ENCODE peak calls at places on chromosome 6, in five cellular contexts. R is fibroblast of lung, H is PC-9, S is lower lobe of right lung, E is A673. G is an unnamed sample.

GRCh38 chr6:1384549-1385128 is 4.7 kb upstream of the FOXF2 start:
- DNase-seq in R (no peak), H (no peak), S (no peak), E (no peak), G (no peak)

GRCh38 chr6:4774715-4775590 is 1.3 kb upstream of the CDYL start:
- DNase-seq in R (peak), H (no peak), S (peak), E (no peak), G (no peak)

GRCh38 chr6:21115111-21115510 is 478.4 kb upstream of the SOX4 start:
- DNase-seq in R (peak), H (no peak), S (no peak), E (peak), G (no peak)

GRCh38 chr6:164108092-164108491 is 693.6 kb downstream of the QKI start:
- DNase-seq in R (peak), H (no peak), S (no peak), E (no peak), G (no peak)

GRCh38 chr6:17281497-17282481 is 628 bp downstream of the RBM24 start:
- DNase-seq in R (peak), H (no peak), S (no peak), E (no peak), G (no peak)

GRCh38 chr6:38262609-38263008 is 377.1 kb downstream of the BTBD9 start:
- DNase-seq in R (peak), H (peak), S (no peak), E (no peak), G (peak)

GRCh38 chr6:81814365-81815109 is 62.1 kb upstream of the TENT5A start:
- DNase-seq in R (peak), H (peak), S (no peak), E (no peak), G (peak)

GRCh38 chr6:20118877-20119276 is 93.4 kb downstream of the MBOAT1 start:
- DNase-seq in R (no peak), H (no peak), S (no peak), E (no peak), G (no peak)

GRCh38 chr6:47741807-47742206 is 40.0 kb upstream of the OPN5 start:
- DNase-seq in R (peak), H (peak), S (no peak), E (peak), G (peak)

GRCh38 chr6:157518399-157519250 is 137.6 kb downstream of the ZDHHC14 start:
- DNase-seq in R (no peak), H (no peak), S (no peak), E (no peak), G (no peak)

GRCh38 chr6:34973547-34974248 is 84.6 kb downstream of the ANKS1A start:
- DNase-seq in R (no peak), H (no peak), S (no peak), E (peak), G (no peak)

GRCh38 chr6:147158881-147159280 is 45.3 kb upstream of the STXBP5 start:
- DNase-seq in R (no peak), H (no peak), S (no peak), E (no peak), G (no peak)

GRCh38 chr6:66029391-66029790 is 322.4 kb upstream of the EYS start:
- DNase-seq in R (no peak), H (no peak), S (no peak), E (no peak), G (no peak)

GRCh38 chr6:169172435-169172834 is 81.2 kb downstream of the THBS2 start:
- DNase-seq in R (peak), H (no peak), S (no peak), E (no peak), G (peak)

GRCh38 chr6:21104288-21104687 is 489.3 kb upstream of the SOX4 start:
- DNase-seq in R (no peak), H (no peak), S (no peak), E (no peak), G (no peak)

GRCh38 chr6:159065091-159065490 is 20.3 kb upstream of the TAGAP start:
- DNase-seq in R (no peak), H (no peak), S (no peak), E (no peak), G (no peak)

GRCh38 chr6:67493682-67494081 is 1141.4 kb upstream of the ADGRB3 start:
- DNase-seq in R (no peak), H (no peak), S (no peak), E (no peak), G (no peak)

GRCh38 chr6:15763827-15764226 is 101.0 kb upstream of the DTNBP1 start:
- DNase-seq in R (peak), H (no peak), S (no peak), E (no peak), G (no peak)

GRCh38 chr6:154721460-154721859 is 11.8 kb upstream of the SCAF8 start:
- DNase-seq in R (peak), H (peak), S (no peak), E (no peak), G (peak)

GRCh38 chr6:45881705-45882435 is 133.8 kb downstream of the CLIC5 start:
- DNase-seq in R (peak), H (no peak), S (no peak), E (no peak), G (no peak)

GRCh38 chr6:14058735-14059134 is 58.8 kb upstream of the CD83 start:
- DNase-seq in R (no peak), H (no peak), S (no peak), E (no peak), G (no peak)

GRCh38 chr6:14061644-14062043 is 55.9 kb upstream of the CD83 start:
- DNase-seq in R (no peak), H (no peak), S (no peak), E (no peak), G (no peak)

GRCh38 chr6:14059791-14060436 is 57.7 kb upstream of the CD83 start:
- DNase-seq in R (peak), H (peak), S (no peak), E (no peak), G (peak)

GRCh38 chr6:14062345-14063029 is 55.1 kb upstream of the CD83 start:
- DNase-seq in R (no peak), H (no peak), S (no peak), E (no peak), G (no peak)

DNA sequence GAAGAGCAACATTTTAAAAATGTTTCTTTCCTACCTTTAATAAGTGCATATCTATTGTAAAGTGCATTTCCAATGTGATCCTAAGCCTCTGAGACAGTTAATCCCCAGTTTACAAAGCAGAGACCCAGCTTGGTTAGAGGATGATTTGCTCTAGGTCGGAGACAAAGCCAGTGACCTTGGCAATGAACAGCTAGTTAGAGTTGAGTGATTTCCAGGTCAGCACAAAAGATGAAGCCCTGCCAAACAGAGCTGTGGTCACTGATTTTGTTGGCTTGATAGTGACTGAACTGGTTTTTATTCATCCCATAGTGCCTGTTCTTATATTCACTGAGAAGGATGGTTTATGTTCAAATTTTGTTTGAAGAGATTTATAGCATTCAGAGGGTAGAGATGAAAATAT is 56.6 kb upstream of the CD83 start:
- DNase-seq in R (peak), H (no peak), S (no peak), E (no peak), G (no peak)
- TF ChIP-seq CTCF in R (no peak), H (no peak), S (no peak), E (no peak), G (no peak)

GRCh38 chr6:26361544-26361943 is 3.5 kb upstream of the BTN3A2 start:
- DNase-seq in R (no peak), H (no peak), S (no peak), E (no peak), G (no peak)

GRCh38 chr6:26362093-26362835 is 2.7 kb upstream of the BTN3A2 start:
- DNase-seq in R (no peak), H (no peak), S (no peak), E (no peak), G (no peak)

GRCh38 chr6:26362836-26363220 is 2.2 kb upstream of the BTN3A2 start:
- DNase-seq in R (no peak), H (no peak), S (no peak), E (no peak), G (no peak)

GRCh38 chr6:26358511-26358981 is 6.5 kb upstream of the BTN3A2 start:
- DNase-seq in R (no peak), H (no peak), S (no peak), E (no peak), G (no peak)

GRCh38 chr6:26360451-26361416 is 4.3 kb upstream of the BTN3A2 start:
- DNase-seq in R (no peak), H (no peak), S (no peak), E (no peak), G (no peak)
- H3K27ac ChIP-seq in R (no peak), H (no peak), S (no peak), E (no peak), G (no peak)

GRCh38 chr6:50815436-50816114 is 3.1 kb upstream of the TFAP2B start:
- DNase-seq in R (peak), H (no peak), S (no peak), E (peak), G (peak)
- TF ChIP-seq CTCF in R (peak), H (peak), S (no peak), E (peak), G (no peak)

GRCh38 chr6:44224978-44225330 is 1.6 kb downstream of the SLC29A1 start:
- DNase-seq in R (no peak), H (no peak), S (no peak), E (no peak), G (no peak)
- H3K27ac ChIP-seq in R (no peak), H (no peak), S (no peak), E (no peak), G (peak)

GRCh38 chr6:139124887-139125672 is 9.8 kb upstream of the HECA start:
- DNase-seq in R (peak), H (no peak), S (peak), E (peak), G (peak)
- TF ChIP-seq CTCF in R (peak), H (no peak), S (peak), E (peak), G (peak)

GRCh38 chr6:120874422-120874821 is 459.9 kb downstream of the TBC1D32 start:
- DNase-seq in R (no peak), H (no peak), S (peak), E (no peak), G (no peak)

GRCh38 chr6:120875900-120876299 is 458.4 kb downstream of the TBC1D32 start:
- DNase-seq in R (no peak), H (no peak), S (no peak), E (no peak), G (no peak)

GRCh38 chr6:120872262-120872578 is 462.1 kb downstream of the TBC1D32 start:
- DNase-seq in R (no peak), H (no peak), S (no peak), E (no peak), G (no peak)

GRCh38 chr6:120873125-120873865 is 461.0 kb downstream of the TBC1D32 start:
- DNase-seq in R (no peak), H (no peak), S (no peak), E (no peak), G (no peak)

GRCh38 chr6:120876405-120876804 is 457.9 kb downstream of the TBC1D32 start:
- DNase-seq in R (no peak), H (no peak), S (no peak), E (no peak), G (no peak)
- H3K27ac ChIP-seq in R (no peak), H (no peak), S (no peak), E (no peak), G (no peak)

GRCh38 chr6:43681303-43681702 is 6.3 kb downstream of the MRPS18A start:
- DNase-seq in R (no peak), H (no peak), S (no peak), E (no peak), G (no peak)

GRCh38 chr6:43682724-43683429 is 4.7 kb downstream of the MRPS18A start:
- DNase-seq in R (no peak), H (no peak), S (no peak), E (no peak), G (no peak)

GRCh38 chr6:43687079-43687436 is 533 bp downstream of the MRPS18A start:
- DNase-seq in R (no peak), H (no peak), S (no peak), E (no peak), G (no peak)

GRCh38 chr6:43680583-43681120 is 6.9 kb downstream of the MRPS18A start:
- DNase-seq in R (no peak), H (no peak), S (no peak), E (no peak), G (no peak)

DNA sequence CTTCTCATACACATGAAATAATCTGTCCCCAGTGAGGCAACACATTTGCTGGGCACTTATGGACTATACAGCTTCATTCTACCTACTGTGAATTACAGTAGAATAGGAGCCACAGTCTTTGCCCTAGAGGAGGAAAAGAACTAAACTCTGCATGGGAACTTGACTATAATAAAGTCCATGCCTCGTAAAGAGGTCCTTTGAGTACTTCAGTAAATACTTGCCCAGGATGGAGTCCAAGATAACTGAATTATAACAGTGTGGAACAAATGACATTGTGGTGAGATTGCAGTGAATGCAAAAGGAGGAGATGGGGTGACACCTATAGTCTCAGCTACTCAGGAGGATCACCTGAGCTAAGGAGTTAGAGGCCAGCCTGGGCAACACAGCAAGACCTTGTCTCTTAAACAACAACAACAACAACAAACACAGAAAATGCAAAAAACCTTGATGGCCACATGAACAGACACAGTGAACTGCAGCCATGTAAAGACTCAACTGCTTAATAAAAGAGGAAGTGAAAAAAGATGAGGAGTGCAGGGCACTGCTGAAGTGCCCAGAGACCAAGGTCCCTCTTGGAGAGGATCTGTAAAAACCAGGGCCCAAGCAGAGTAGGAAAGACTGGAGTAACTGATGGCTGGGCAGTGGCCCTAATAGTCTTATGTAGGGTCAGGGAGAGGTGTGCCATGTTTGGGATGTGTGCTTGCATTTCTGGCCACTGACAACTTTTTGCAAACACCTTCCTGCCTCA is 3.7 kb downstream of the MRPS18A start:
- DNase-seq in R (no peak), H (no peak), S (no peak), E (no peak), G (no peak)
- TF ChIP-seq CTCF in R (no peak), H (no peak), S (no peak), E (no peak), G (no peak)

G was measured in RWPE1.